ENCODE peak calls at places on chromosome 7, in five cellular contexts. M, N, H, B and E are unnamed samples.
A peak's percentile ranks its signal among the peaks of the same experiment; 100 is the strongest.

GRCh38 chr7:131919920-131920709 is 363.7 kb upstream of the PODXL start:
- DNase-seq in M (no peak), N (no peak), H (no peak), B (no peak), E (no peak)

GRCh38 chr7:27130540-27131389 is at the start of gene HOXA4:
- DNase-seq in M (peak; percentile 94), N (peak; percentile 86), H (no peak), B (peak; percentile 39), E (peak; percentile 95)

GRCh38 chr7:77933394-77933793 is 134.8 kb downstream of the PHTF2 start:
- DNase-seq in M (peak; percentile 11), N (peak; percentile 6), H (peak; percentile 22), B (no peak), E (no peak)

GRCh38 chr7:35553498-35553897 is 141.4 kb downstream of the HERPUD2 start:
- DNase-seq in M (no peak), N (no peak), H (no peak), B (no peak), E (no peak)

GRCh38 chr7:123769371-123769770 is 20.6 kb upstream of the WASL start:
- DNase-seq in M (no peak), N (no peak), H (peak; percentile 62), B (no peak), E (peak; percentile 62)

GRCh38 chr7:12062062-12062461 is 149.0 kb upstream of the TMEM106B start:
- DNase-seq in M (no peak), N (peak; percentile 16), H (no peak), B (no peak), E (no peak)

GRCh38 chr7:158097511-158098124 is 490.0 kb downstream of the PTPRN2 start:
- DNase-seq in M (no peak), N (no peak), H (no peak), B (no peak), E (peak; percentile 17)

GRCh38 chr7:106246941-106247826 is 37.6 kb downstream of the NAMPT start:
- DNase-seq in M (no peak), N (no peak), H (no peak), B (no peak), E (no peak)

GRCh38 chr7:2893411-2893861 is 49.3 kb upstream of the GNA12 start:
- DNase-seq in M (no peak), N (no peak), H (no peak), B (no peak), E (peak; percentile 64)

GRCh38 chr7:18626717-18627116 is 131.2 kb downstream of the HDAC9 start:
- DNase-seq in M (no peak), N (no peak), H (no peak), B (no peak), E (no peak)

GRCh38 chr7:92831716-92832622 is 4.4 kb downstream of the CDK6 start:
- DNase-seq in M (peak; percentile 21), N (peak; percentile 49), H (no peak), B (no peak), E (peak; percentile 90)

GRCh38 chr7:17996040-17996439 is 31.6 kb downstream of the PRPS1L1 start:
- DNase-seq in M (no peak), N (no peak), H (no peak), B (no peak), E (no peak)

GRCh38 chr7:101557978-101558741 is 70.9 kb downstream of the MYL10 start:
- DNase-seq in M (peak; percentile 1), N (no peak), H (no peak), B (no peak), E (no peak)

GRCh38 chr7:78066599-78066998 is 268.0 kb downstream of the PHTF2 start:
- DNase-seq in M (no peak), N (peak; percentile 57), H (no peak), B (no peak), E (no peak)

GRCh38 chr7:104275900-104276299 is 52.5 kb upstream of the LHFPL3 start:
- DNase-seq in M (no peak), N (no peak), H (no peak), B (no peak), E (no peak)

GRCh38 chr7:43138710-43139601 is 26.5 kb downstream of the HECW1 start:
- DNase-seq in M (no peak), N (peak; percentile 82), H (no peak), B (no peak), E (peak; percentile 74)

GRCh38 chr7:42661312-42661711 is 250.6 kb downstream of the C7orf25 start:
- DNase-seq in M (no peak), N (no peak), H (peak; percentile 16), B (no peak), E (no peak)

GRCh38 chr7:99618726-99619125 is 2.0 kb downstream of the ZSCAN25 start:
- DNase-seq in M (no peak), N (peak; percentile 73), H (no peak), B (no peak), E (peak; percentile 91)

GRCh38 chr7:50261593-50261992 is 42.9 kb upstream of the IKZF1 start:
- DNase-seq in M (no peak), N (no peak), H (no peak), B (no peak), E (no peak)

GRCh38 chr7:1394371-1394770 is 64.9 kb downstream of the MICALL2 start:
- DNase-seq in M (no peak), N (no peak), H (no peak), B (no peak), E (no peak)
- H3K27me3 ChIP-seq in M (peaks cover 47% of the 10 kb centered on the region), N (no peaks in the 10 kb centered on the region), H (no peaks in the 10 kb centered on the region), B (no peaks in the 10 kb centered on the region), E (peaks cover 34% of the 10 kb centered on the region)

GRCh38 chr7:148461780-148462179 is 128.8 kb upstream of the C7orf33 start:
- DNase-seq in M (no peak), N (no peak), H (no peak), B (no peak), E (no peak)

GRCh38 chr7:148458263-148458662 is 132.3 kb upstream of the C7orf33 start:
- DNase-seq in M (no peak), N (peak; percentile 26), H (no peak), B (no peak), E (no peak)

GRCh38 chr7:148463210-148463609 is 127.4 kb upstream of the C7orf33 start:
- DNase-seq in M (no peak), N (no peak), H (no peak), B (no peak), E (no peak)

GRCh38 chr7:148456351-148456750 is 134.2 kb upstream of the C7orf33 start:
- DNase-seq in M (no peak), N (no peak), H (no peak), B (no peak), E (no peak)

GRCh38 chr7:148457310-148457921 is 133.2 kb upstream of the C7orf33 start:
- DNase-seq in M (no peak), N (no peak), H (no peak), B (no peak), E (no peak)
- H3K4me3 ChIP-seq in M (no peak overlapping the region), N (no peak overlapping the region), H (no peak overlapping the region), B (no peak overlapping the region), E (no peak overlapping the region)

GRCh38 chr7:7157887-7158271 is 24.5 kb upstream of the C1GALT1 start:
- DNase-seq in M (no peak), N (no peak), H (no peak), B (no peak), E (no peak)
- H3K4me1 ChIP-seq in M (no peaks in the 10 kb centered on the region), N (no peaks in the 10 kb centered on the region), H (peaks cover 4% of the 10 kb centered on the region), B (no peaks in the 10 kb centered on the region), E (peaks cover 14% of the 10 kb centered on the region)

GRCh38 chr7:155800301-155800700 is 12.0 kb downstream of the SHH start:
- DNase-seq in M (no peak), N (no peak), H (no peak), B (no peak), E (no peak)

GRCh38 chr7:155799514-155799913 is 12.7 kb downstream of the SHH start:
- DNase-seq in M (no peak), N (no peak), H (no peak), B (no peak), E (no peak)

GRCh38 chr7:155800741-155801267 is 11.5 kb downstream of the SHH start:
- DNase-seq in M (no peak), N (no peak), H (no peak), B (no peak), E (no peak)

GRCh38 chr7:155797262-155798250 is 14.7 kb downstream of the SHH start:
- DNase-seq in M (no peak), N (no peak), H (no peak), B (no peak), E (no peak)

GRCh38 chr7:155798673-155799439 is 13.4 kb downstream of the SHH start:
- DNase-seq in M (no peak), N (no peak), H (no peak), B (no peak), E (no peak)
- H3K27me3 ChIP-seq in M (peaks cover 77% of the 10 kb centered on the region), N (peaks cover 14% of the 10 kb centered on the region), H (no peaks in the 10 kb centered on the region), B (no peaks in the 10 kb centered on the region), E (peaks cover 65% of the 10 kb centered on the region)

DNA sequence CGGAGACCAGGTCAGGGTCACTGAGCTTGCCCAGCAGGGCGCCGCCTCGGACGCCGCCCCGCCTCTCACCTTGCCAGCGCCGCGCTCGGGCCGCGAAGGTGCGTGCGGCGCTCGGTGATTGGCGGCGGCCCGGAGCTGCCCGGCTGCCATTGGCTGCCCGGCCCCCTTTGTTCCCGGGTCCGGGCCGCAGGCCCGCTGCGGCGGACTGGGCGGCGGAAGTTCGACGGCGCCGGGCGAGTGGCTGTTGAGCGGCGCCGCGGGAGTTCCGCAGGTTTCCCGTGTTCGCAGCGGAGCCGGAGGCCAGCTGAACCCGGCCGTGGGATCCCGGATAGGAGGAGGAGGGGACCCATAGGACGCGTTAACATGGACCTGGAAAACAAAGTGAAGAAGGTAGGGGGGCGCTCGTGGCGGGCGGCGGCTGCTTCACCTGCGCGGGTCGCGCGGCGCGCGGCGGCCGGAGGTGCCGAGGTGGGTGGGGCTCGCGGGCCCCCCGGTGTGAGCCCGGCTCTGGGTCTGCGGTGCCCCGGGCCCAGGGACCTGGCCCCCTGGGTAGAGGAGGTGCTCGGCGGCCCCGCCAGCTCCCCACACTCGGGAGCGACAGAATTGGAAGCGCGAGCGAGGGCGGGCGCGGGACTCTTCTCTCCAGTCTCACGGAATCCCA is at the start of gene TES:
- DNase-seq in M (peak; percentile 87), N (peak; percentile 92), H (peak; percentile 70), B (no peak), E (peak; percentile 71)
- H3K4me3 ChIP-seq in M (peak within 1 kb of the TSS; percentile 74), N (peak within 1 kb of the TSS; percentile 85), H (peak within 1 kb of the TSS; percentile 91), B (peak within 1 kb of the TSS; percentile 74), E (peak within 1 kb of the TSS; percentile 83)

DNA sequence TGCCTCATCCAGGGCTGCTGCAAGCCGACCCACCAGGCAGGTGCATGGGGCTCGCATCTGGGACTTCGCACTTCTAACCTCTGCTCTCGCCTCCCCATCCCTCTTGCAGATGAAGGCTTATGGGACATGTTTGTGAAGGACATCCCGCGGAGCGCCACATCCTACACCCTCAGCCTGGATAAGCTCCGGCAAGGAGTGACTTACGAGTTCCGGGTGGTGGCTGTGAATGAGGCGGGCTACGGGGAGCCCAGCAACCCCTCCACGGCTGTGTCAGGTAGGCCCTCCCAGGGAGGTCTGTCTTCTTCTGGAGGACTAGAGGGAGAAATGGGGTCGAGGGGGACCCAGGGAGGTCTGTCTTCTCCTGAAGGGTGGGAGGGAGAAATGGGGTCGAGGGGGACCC is 448.9 kb upstream of the FOXK1 start:
- DNase-seq in M (no peak), N (no peak), H (no peak), B (no peak), E (no peak)
- H3K4me1 ChIP-seq in M (no peaks in the 10 kb centered on the region), N (no peaks in the 10 kb centered on the region), H (no peaks in the 10 kb centered on the region), B (no peaks in the 10 kb centered on the region), E (no peaks in the 10 kb centered on the region)